ENCODE peak calls at places on chromosomes 3 and 15, in five cellular contexts. One of them, this sample, is unnamed.

GRCh38 chr15:36797128-36797527 is 217.7 kb downstream of the CDIN1 start:
- DNase-seq in activated T-helper 9 cell treated with anti-CD3 and anti-CD28 coated beads, Interleukin-2, amount 50 U/mL, for 16 hours: no peak
- DNase-seq in DMS53: no peak
- DNase-seq in stomach: no peak
- DNase-seq in activated CD8-positive, alpha-beta memory T cell treated with anti-CD3 and anti-CD28 coated beads for 4 hours: no peak
- DNase-seq in this sample: no peak

GRCh38 chr3:113838631-113839209 is at the start of gene GRAMD1C:
- DNase-seq in DMS53: peak
- DNase-seq in activated CD8-positive, alpha-beta memory T cell treated with anti-CD3 and anti-CD28 coated beads for 4 hours: peak
- DNase-seq in stomach: peak
- DNase-seq in activated T-helper 9 cell treated with anti-CD3 and anti-CD28 coated beads, Interleukin-2, amount 50 U/mL, for 16 hours: peak
- DNase-seq in this sample: peak

GRCh38 chr3:108728105-108728504 is 29.1 kb downstream of the RETNLB start:
- DNase-seq in activated CD8-positive, alpha-beta memory T cell treated with anti-CD3 and anti-CD28 coated beads for 4 hours: no peak
- DNase-seq in DMS53: no peak
- DNase-seq in activated T-helper 9 cell treated with anti-CD3 and anti-CD28 coated beads, Interleukin-2, amount 50 U/mL, for 16 hours: no peak
- DNase-seq in stomach: no peak
- DNase-seq in this sample: no peak

GRCh38 chr3:64267774-64268604 is 42.7 kb upstream of the PRICKLE2 start:
- DNase-seq in activated T-helper 9 cell treated with anti-CD3 and anti-CD28 coated beads, Interleukin-2, amount 50 U/mL, for 16 hours: no peak
- DNase-seq in DMS53: no peak
- DNase-seq in stomach: peak
- DNase-seq in activated CD8-positive, alpha-beta memory T cell treated with anti-CD3 and anti-CD28 coated beads for 4 hours: no peak
- DNase-seq in this sample: no peak

GRCh38 chr3:117735481-117736101 is 1026.0 kb downstream of the TUSC7 start:
- DNase-seq in DMS53: peak
- DNase-seq in activated CD8-positive, alpha-beta memory T cell treated with anti-CD3 and anti-CD28 coated beads for 4 hours: no peak
- DNase-seq in activated T-helper 9 cell treated with anti-CD3 and anti-CD28 coated beads, Interleukin-2, amount 50 U/mL, for 16 hours: no peak
- DNase-seq in stomach: no peak
- DNase-seq in this sample: no peak

GRCh38 chr3:41961061-41961749 is 698 bp downstream of the ULK4 start:
- DNase-seq in DMS53: peak
- DNase-seq in activated T-helper 9 cell treated with anti-CD3 and anti-CD28 coated beads, Interleukin-2, amount 50 U/mL, for 16 hours: peak
- DNase-seq in activated CD8-positive, alpha-beta memory T cell treated with anti-CD3 and anti-CD28 coated beads for 4 hours: peak
- DNase-seq in stomach: peak
- DNase-seq in this sample: peak

GRCh38 chr3:34239287-34239686 is 440.9 kb downstream of the PDCD6IP start:
- DNase-seq in stomach: no peak
- DNase-seq in DMS53: no peak
- DNase-seq in activated T-helper 9 cell treated with anti-CD3 and anti-CD28 coated beads, Interleukin-2, amount 50 U/mL, for 16 hours: no peak
- DNase-seq in activated CD8-positive, alpha-beta memory T cell treated with anti-CD3 and anti-CD28 coated beads for 4 hours: no peak
- DNase-seq in this sample: no peak

GRCh38 chr15:62391565-62392262 is 226.6 kb upstream of the C2CD4B start:
- DNase-seq in stomach: peak
- DNase-seq in activated T-helper 9 cell treated with anti-CD3 and anti-CD28 coated beads, Interleukin-2, amount 50 U/mL, for 16 hours: peak
- DNase-seq in activated CD8-positive, alpha-beta memory T cell treated with anti-CD3 and anti-CD28 coated beads for 4 hours: no peak
- DNase-seq in DMS53: peak
- DNase-seq in this sample: no peak

GRCh38 chr15:80697316-80697715 is 2.2 kb downstream of the ABHD17C start:
- DNase-seq in activated T-helper 9 cell treated with anti-CD3 and anti-CD28 coated beads, Interleukin-2, amount 50 U/mL, for 16 hours: no peak
- DNase-seq in activated CD8-positive, alpha-beta memory T cell treated with anti-CD3 and anti-CD28 coated beads for 4 hours: no peak
- DNase-seq in DMS53: no peak
- DNase-seq in stomach: no peak
- DNase-seq in this sample: no peak

GRCh38 chr15:69060744-69061143 is 46.2 kb downstream of the NOX5 start:
- DNase-seq in DMS53: no peak
- DNase-seq in stomach: no peak
- DNase-seq in activated CD8-positive, alpha-beta memory T cell treated with anti-CD3 and anti-CD28 coated beads for 4 hours: no peak
- DNase-seq in activated T-helper 9 cell treated with anti-CD3 and anti-CD28 coated beads, Interleukin-2, amount 50 U/mL, for 16 hours: no peak
- DNase-seq in this sample: no peak

GRCh38 chr15:95174880-95175279 is 943.5 kb downstream of the MCTP2 start:
- DNase-seq in activated T-helper 9 cell treated with anti-CD3 and anti-CD28 coated beads, Interleukin-2, amount 50 U/mL, for 16 hours: no peak
- DNase-seq in stomach: no peak
- DNase-seq in DMS53: no peak
- DNase-seq in activated CD8-positive, alpha-beta memory T cell treated with anti-CD3 and anti-CD28 coated beads for 4 hours: no peak
- DNase-seq in this sample: no peak

GRCh38 chr15:83848315-83849050 is 194.6 kb downstream of the ADAMTSL3 start:
- DNase-seq in stomach: no peak
- DNase-seq in activated CD8-positive, alpha-beta memory T cell treated with anti-CD3 and anti-CD28 coated beads for 4 hours: no peak
- DNase-seq in activated T-helper 9 cell treated with anti-CD3 and anti-CD28 coated beads, Interleukin-2, amount 50 U/mL, for 16 hours: no peak
- DNase-seq in DMS53: peak
- DNase-seq in this sample: no peak

GRCh38 chr3:63069780-63070540 is 194.7 kb upstream of the CADPS start:
- DNase-seq in activated T-helper 9 cell treated with anti-CD3 and anti-CD28 coated beads, Interleukin-2, amount 50 U/mL, for 16 hours: no peak
- DNase-seq in DMS53: peak
- DNase-seq in stomach: no peak
- DNase-seq in activated CD8-positive, alpha-beta memory T cell treated with anti-CD3 and anti-CD28 coated beads for 4 hours: no peak
- DNase-seq in this sample: no peak

GRCh38 chr15:101012326-101013040 is 93.3 kb downstream of the LRRK1 start:
- DNase-seq in DMS53: no peak
- DNase-seq in stomach: no peak
- DNase-seq in activated T-helper 9 cell treated with anti-CD3 and anti-CD28 coated beads, Interleukin-2, amount 50 U/mL, for 16 hours: no peak
- DNase-seq in activated CD8-positive, alpha-beta memory T cell treated with anti-CD3 and anti-CD28 coated beads for 4 hours: no peak
- DNase-seq in this sample: peak

GRCh38 chr3:56064684-56065083 is 403.6 kb downstream of the ERC2 start:
- DNase-seq in activated CD8-positive, alpha-beta memory T cell treated with anti-CD3 and anti-CD28 coated beads for 4 hours: no peak
- DNase-seq in activated T-helper 9 cell treated with anti-CD3 and anti-CD28 coated beads, Interleukin-2, amount 50 U/mL, for 16 hours: no peak
- DNase-seq in DMS53: peak
- DNase-seq in stomach: no peak
- DNase-seq in this sample: no peak

GRCh38 chr3:72441284-72441994 is 406.8 kb downstream of the SHQ1 start:
- DNase-seq in stomach: no peak
- DNase-seq in DMS53: no peak
- DNase-seq in activated T-helper 9 cell treated with anti-CD3 and anti-CD28 coated beads, Interleukin-2, amount 50 U/mL, for 16 hours: no peak
- DNase-seq in activated CD8-positive, alpha-beta memory T cell treated with anti-CD3 and anti-CD28 coated beads for 4 hours: no peak
- DNase-seq in this sample: no peak

GRCh38 chr3:25594007-25594502 is 70.7 kb downstream of the TOP2B start:
- DNase-seq in stomach: no peak
- DNase-seq in DMS53: peak
- DNase-seq in activated T-helper 9 cell treated with anti-CD3 and anti-CD28 coated beads, Interleukin-2, amount 50 U/mL, for 16 hours: no peak
- DNase-seq in activated CD8-positive, alpha-beta memory T cell treated with anti-CD3 and anti-CD28 coated beads for 4 hours: no peak
- DNase-seq in this sample: no peak

GRCh38 chr15:25249236-25250010 is 189.4 kb downstream of the UBE3A start:
- DNase-seq in activated CD8-positive, alpha-beta memory T cell treated with anti-CD3 and anti-CD28 coated beads for 4 hours: no peak
- DNase-seq in DMS53: no peak
- DNase-seq in activated T-helper 9 cell treated with anti-CD3 and anti-CD28 coated beads, Interleukin-2, amount 50 U/mL, for 16 hours: no peak
- DNase-seq in stomach: peak
- DNase-seq in this sample: no peak

GRCh38 chr3:159077860-159078259 is 276.0 kb downstream of the MFSD1 start:
- DNase-seq in activated T-helper 9 cell treated with anti-CD3 and anti-CD28 coated beads, Interleukin-2, amount 50 U/mL, for 16 hours: no peak
- DNase-seq in activated CD8-positive, alpha-beta memory T cell treated with anti-CD3 and anti-CD28 coated beads for 4 hours: no peak
- DNase-seq in DMS53: no peak
- DNase-seq in stomach: no peak
- DNase-seq in this sample: no peak

GRCh38 chr15:74773329-74773728 is 8.6 kb upstream of the CSK start:
- DNase-seq in activated T-helper 9 cell treated with anti-CD3 and anti-CD28 coated beads, Interleukin-2, amount 50 U/mL, for 16 hours: no peak
- DNase-seq in activated CD8-positive, alpha-beta memory T cell treated with anti-CD3 and anti-CD28 coated beads for 4 hours: no peak
- DNase-seq in DMS53: no peak
- DNase-seq in stomach: no peak
- DNase-seq in this sample: peak

GRCh38 chr3:5133689-5134088 is 11.6 kb downstream of the ARL8B start:
- DNase-seq in activated CD8-positive, alpha-beta memory T cell treated with anti-CD3 and anti-CD28 coated beads for 4 hours: no peak
- DNase-seq in DMS53: no peak
- DNase-seq in stomach: no peak
- DNase-seq in activated T-helper 9 cell treated with anti-CD3 and anti-CD28 coated beads, Interleukin-2, amount 50 U/mL, for 16 hours: no peak
- DNase-seq in this sample: no peak

GRCh38 chr3:54243262-54243931 is 121.0 kb downstream of the CACNA2D3 start:
- DNase-seq in activated T-helper 9 cell treated with anti-CD3 and anti-CD28 coated beads, Interleukin-2, amount 50 U/mL, for 16 hours: no peak
- DNase-seq in DMS53: no peak
- DNase-seq in stomach: peak
- DNase-seq in activated CD8-positive, alpha-beta memory T cell treated with anti-CD3 and anti-CD28 coated beads for 4 hours: no peak
- DNase-seq in this sample: no peak

GRCh38 chr3:161977063-161977462 is 480.5 kb downstream of the OTOL1 start:
- DNase-seq in activated T-helper 9 cell treated with anti-CD3 and anti-CD28 coated beads, Interleukin-2, amount 50 U/mL, for 16 hours: no peak
- DNase-seq in DMS53: no peak
- DNase-seq in activated CD8-positive, alpha-beta memory T cell treated with anti-CD3 and anti-CD28 coated beads for 4 hours: no peak
- DNase-seq in stomach: no peak
- DNase-seq in this sample: no peak

GRCh38 chr3:9779721-9780450 is 10.1 kb upstream of the CAMK1 start:
- DNase-seq in DMS53: no peak
- DNase-seq in activated CD8-positive, alpha-beta memory T cell treated with anti-CD3 and anti-CD28 coated beads for 4 hours: no peak
- DNase-seq in activated T-helper 9 cell treated with anti-CD3 and anti-CD28 coated beads, Interleukin-2, amount 50 U/mL, for 16 hours: no peak
- DNase-seq in stomach: no peak
- DNase-seq in this sample: peak

GRCh38 chr3:40920041-40920440 is 279.3 kb upstream of the CTNNB1 start:
- DNase-seq in stomach: no peak
- DNase-seq in activated CD8-positive, alpha-beta memory T cell treated with anti-CD3 and anti-CD28 coated beads for 4 hours: no peak
- DNase-seq in DMS53: peak
- DNase-seq in activated T-helper 9 cell treated with anti-CD3 and anti-CD28 coated beads, Interleukin-2, amount 50 U/mL, for 16 hours: no peak
- DNase-seq in this sample: no peak

GRCh38 chr3:14482271-14482721 is 57.8 kb downstream of the GRIP2 start:
- DNase-seq in stomach: no peak
- DNase-seq in activated CD8-positive, alpha-beta memory T cell treated with anti-CD3 and anti-CD28 coated beads for 4 hours: no peak
- DNase-seq in activated T-helper 9 cell treated with anti-CD3 and anti-CD28 coated beads, Interleukin-2, amount 50 U/mL, for 16 hours: no peak
- DNase-seq in DMS53: no peak
- DNase-seq in this sample: peak

GRCh38 chr3:21750291-21750690 is 719 bp downstream of the ZNF385D start:
- DNase-seq in DMS53: no peak
- DNase-seq in activated CD8-positive, alpha-beta memory T cell treated with anti-CD3 and anti-CD28 coated beads for 4 hours: no peak
- DNase-seq in activated T-helper 9 cell treated with anti-CD3 and anti-CD28 coated beads, Interleukin-2, amount 50 U/mL, for 16 hours: no peak
- DNase-seq in stomach: no peak
- DNase-seq in this sample: no peak

GRCh38 chr3:126026277-126026751 is 57.3 kb downstream of the ROPN1B start:
- DNase-seq in activated T-helper 9 cell treated with anti-CD3 and anti-CD28 coated beads, Interleukin-2, amount 50 U/mL, for 16 hours: no peak
- DNase-seq in stomach: no peak
- DNase-seq in DMS53: no peak
- DNase-seq in activated CD8-positive, alpha-beta memory T cell treated with anti-CD3 and anti-CD28 coated beads for 4 hours: no peak
- DNase-seq in this sample: no peak

GRCh38 chr3:165742351-165742750 is 94.9 kb downstream of the BCHE start:
- DNase-seq in activated CD8-positive, alpha-beta memory T cell treated with anti-CD3 and anti-CD28 coated beads for 4 hours: no peak
- DNase-seq in activated T-helper 9 cell treated with anti-CD3 and anti-CD28 coated beads, Interleukin-2, amount 50 U/mL, for 16 hours: no peak
- DNase-seq in stomach: no peak
- DNase-seq in DMS53: no peak
- DNase-seq in this sample: no peak

GRCh38 chr3:190120161-190121060 is at the start of gene P3H2:
- DNase-seq in DMS53: peak
- DNase-seq in activated T-helper 9 cell treated with anti-CD3 and anti-CD28 coated beads, Interleukin-2, amount 50 U/mL, for 16 hours: no peak
- DNase-seq in stomach: peak
- DNase-seq in activated CD8-positive, alpha-beta memory T cell treated with anti-CD3 and anti-CD28 coated beads for 4 hours: no peak
- DNase-seq in this sample: no peak

GRCh38 chr3:126416943-126417342 is 22.2 kb downstream of the CFAP100 start:
- DNase-seq in activated T-helper 9 cell treated with anti-CD3 and anti-CD28 coated beads, Interleukin-2, amount 50 U/mL, for 16 hours: no peak
- DNase-seq in DMS53: peak
- DNase-seq in activated CD8-positive, alpha-beta memory T cell treated with anti-CD3 and anti-CD28 coated beads for 4 hours: no peak
- DNase-seq in stomach: peak
- DNase-seq in this sample: no peak

GRCh38 chr15:31365655-31366127 is 39.1 kb downstream of the KLF13 start:
- DNase-seq in stomach: peak
- DNase-seq in activated T-helper 9 cell treated with anti-CD3 and anti-CD28 coated beads, Interleukin-2, amount 50 U/mL, for 16 hours: peak
- DNase-seq in DMS53: no peak
- DNase-seq in activated CD8-positive, alpha-beta memory T cell treated with anti-CD3 and anti-CD28 coated beads for 4 hours: peak
- DNase-seq in this sample: peak

GRCh38 chr3:89353465-89353864 is 246.0 kb downstream of the EPHA3 start:
- DNase-seq in activated CD8-positive, alpha-beta memory T cell treated with anti-CD3 and anti-CD28 coated beads for 4 hours: no peak
- DNase-seq in activated T-helper 9 cell treated with anti-CD3 and anti-CD28 coated beads, Interleukin-2, amount 50 U/mL, for 16 hours: no peak
- DNase-seq in stomach: no peak
- DNase-seq in DMS53: no peak
- DNase-seq in this sample: no peak

GRCh38 chr3:57252404-57252803 is 24.9 kb downstream of the APPL1 start:
- DNase-seq in activated CD8-positive, alpha-beta memory T cell treated with anti-CD3 and anti-CD28 coated beads for 4 hours: no peak
- DNase-seq in stomach: no peak
- DNase-seq in DMS53: no peak
- DNase-seq in activated T-helper 9 cell treated with anti-CD3 and anti-CD28 coated beads, Interleukin-2, amount 50 U/mL, for 16 hours: no peak
- DNase-seq in this sample: no peak

GRCh38 chr15:31435891-31436628 is 109.4 kb downstream of the KLF13 start:
- DNase-seq in stomach: no peak
- DNase-seq in activated T-helper 9 cell treated with anti-CD3 and anti-CD28 coated beads, Interleukin-2, amount 50 U/mL, for 16 hours: no peak
- DNase-seq in DMS53: no peak
- DNase-seq in activated CD8-positive, alpha-beta memory T cell treated with anti-CD3 and anti-CD28 coated beads for 4 hours: no peak
- DNase-seq in this sample: peak

GRCh38 chr3:194031867-194032635 is 103.9 kb upstream of the HES1 start:
- DNase-seq in DMS53: no peak
- DNase-seq in activated CD8-positive, alpha-beta memory T cell treated with anti-CD3 and anti-CD28 coated beads for 4 hours: no peak
- DNase-seq in stomach: peak
- DNase-seq in activated T-helper 9 cell treated with anti-CD3 and anti-CD28 coated beads, Interleukin-2, amount 50 U/mL, for 16 hours: no peak
- DNase-seq in this sample: no peak